ENCODE peak calls at places on chromosomes 6 and 20, in six cellular contexts. A is CD8-positive, alpha-beta T cell; O is fibroblast of lung; M is ovary; P is neuronal stem cell; D is gastrocnemius medialis. V is an unnamed sample.

GRCh38 chr6:164870175-164870574 is 439.2 kb downstream of the C6orf118 start:
- DNase-seq in A (no peak), O (peak), M (no peak), P (no peak), D (no peak), V (no peak)

GRCh38 chr6:132764370-132764769 is 6.7 kb upstream of the VNN2 start:
- DNase-seq in A (no peak), O (peak), M (no peak), P (no peak), D (no peak), V (peak)

GRCh38 chr6:20377623-20378265 is 23.9 kb upstream of the E2F3 start:
- DNase-seq in A (no peak), O (peak), M (no peak), P (no peak), D (no peak), V (peak)

GRCh38 chr20:63943007-63943807 is 13.0 kb downstream of the UCKL1 start:
- DNase-seq in A (no peak), O (no peak), M (no peak), P (no peak), D (no peak), V (no peak)

GRCh38 chr6:72825265-72825918 is 203.5 kb downstream of the KCNQ5 start:
- DNase-seq in A (no peak), O (peak), M (no peak), P (no peak), D (no peak), V (no peak)

GRCh38 chr6:151389640-151390275 is 1.6 kb downstream of the ZBTB2 start:
- DNase-seq in A (no peak), O (peak), M (peak), P (no peak), D (peak), V (peak)

GRCh38 chr6:158285321-158285960 is 26.8 kb upstream of the TULP4 start:
- DNase-seq in A (no peak), O (peak), M (no peak), P (peak), D (no peak), V (peak)

GRCh38 chr6:12324741-12325140 is 34.6 kb downstream of the EDN1 start:
- DNase-seq in A (no peak), O (no peak), M (no peak), P (no peak), D (no peak), V (no peak)

GRCh38 chr20:4012631-4013030 is 2.7 kb downstream of the RNF24 start:
- DNase-seq in A (no peak), O (peak), M (no peak), P (no peak), D (no peak), V (no peak)

GRCh38 chr20:43750774-43751166 is 24.0 kb upstream of the GTSF1L start:
- DNase-seq in A (no peak), O (no peak), M (no peak), P (no peak), D (no peak), V (no peak)

GRCh38 chr6:56899311-56899710 is 55.6 kb upstream of the BEND6 start:
- DNase-seq in A (no peak), O (peak), M (no peak), P (no peak), D (no peak), V (no peak)

GRCh38 chr6:92329416-92329815 is 1089.9 kb downstream of the EPHA7 start:
- DNase-seq in A (no peak), O (peak), M (no peak), P (no peak), D (no peak), V (no peak)

GRCh38 chr6:46932526-46932925 is 10.8 kb upstream of the ADGRF5 start:
- DNase-seq in A (no peak), O (peak), M (no peak), P (no peak), D (no peak), V (no peak)

GRCh38 chr6:128164254-128164653 is 263.4 kb upstream of the THEMIS start:
- DNase-seq in A (no peak), O (no peak), M (no peak), P (no peak), D (no peak), V (no peak)

GRCh38 chr6:128158496-128158895 is 257.6 kb upstream of the THEMIS start:
- DNase-seq in A (no peak), O (peak), M (no peak), P (no peak), D (no peak), V (no peak)

GRCh38 chr6:128161263-128161662 is 260.4 kb upstream of the THEMIS start:
- DNase-seq in A (no peak), O (no peak), M (no peak), P (no peak), D (no peak), V (no peak)

GRCh38 chr6:128162423-128162822 is 261.6 kb upstream of the THEMIS start:
- DNase-seq in A (no peak), O (no peak), M (no peak), P (no peak), D (no peak), V (no peak)

GRCh38 chr6:128161839-128162238 is 261.0 kb upstream of the THEMIS start:
- DNase-seq in A (no peak), O (no peak), M (no peak), P (no peak), D (no peak), V (no peak)
- H3K4me3 ChIP-seq in A (no peak), O (no peak), M (no peak), P (no peak), D (no peak), V (no peak)

GRCh38 chr6:2259574-2259973 is 14.2 kb upstream of the GMDS start:
- DNase-seq in A (no peak), O (no peak), M (no peak), P (no peak), D (no peak), V (no peak)
- H3K4me3 ChIP-seq in A (no peak), O (no peak), M (no peak), P (no peak), D (no peak), V (no peak)

GRCh38 chr6:84776392-84776791 is 12.0 kb upstream of the TBX18 start:
- DNase-seq in A (no peak), O (no peak), M (no peak), P (no peak), D (no peak), V (no peak)

GRCh38 chr6:84773431-84774173 is 9.2 kb upstream of the TBX18 start:
- DNase-seq in A (no peak), O (no peak), M (no peak), P (peak), D (no peak), V (no peak)

GRCh38 chr6:84773133-84773430 is 8.7 kb upstream of the TBX18 start:
- DNase-seq in A (no peak), O (no peak), M (no peak), P (peak), D (no peak), V (no peak)

GRCh38 chr6:84772428-84773132 is 8.2 kb upstream of the TBX18 start:
- DNase-seq in A (no peak), O (no peak), M (no peak), P (no peak), D (no peak), V (no peak)

DNA sequence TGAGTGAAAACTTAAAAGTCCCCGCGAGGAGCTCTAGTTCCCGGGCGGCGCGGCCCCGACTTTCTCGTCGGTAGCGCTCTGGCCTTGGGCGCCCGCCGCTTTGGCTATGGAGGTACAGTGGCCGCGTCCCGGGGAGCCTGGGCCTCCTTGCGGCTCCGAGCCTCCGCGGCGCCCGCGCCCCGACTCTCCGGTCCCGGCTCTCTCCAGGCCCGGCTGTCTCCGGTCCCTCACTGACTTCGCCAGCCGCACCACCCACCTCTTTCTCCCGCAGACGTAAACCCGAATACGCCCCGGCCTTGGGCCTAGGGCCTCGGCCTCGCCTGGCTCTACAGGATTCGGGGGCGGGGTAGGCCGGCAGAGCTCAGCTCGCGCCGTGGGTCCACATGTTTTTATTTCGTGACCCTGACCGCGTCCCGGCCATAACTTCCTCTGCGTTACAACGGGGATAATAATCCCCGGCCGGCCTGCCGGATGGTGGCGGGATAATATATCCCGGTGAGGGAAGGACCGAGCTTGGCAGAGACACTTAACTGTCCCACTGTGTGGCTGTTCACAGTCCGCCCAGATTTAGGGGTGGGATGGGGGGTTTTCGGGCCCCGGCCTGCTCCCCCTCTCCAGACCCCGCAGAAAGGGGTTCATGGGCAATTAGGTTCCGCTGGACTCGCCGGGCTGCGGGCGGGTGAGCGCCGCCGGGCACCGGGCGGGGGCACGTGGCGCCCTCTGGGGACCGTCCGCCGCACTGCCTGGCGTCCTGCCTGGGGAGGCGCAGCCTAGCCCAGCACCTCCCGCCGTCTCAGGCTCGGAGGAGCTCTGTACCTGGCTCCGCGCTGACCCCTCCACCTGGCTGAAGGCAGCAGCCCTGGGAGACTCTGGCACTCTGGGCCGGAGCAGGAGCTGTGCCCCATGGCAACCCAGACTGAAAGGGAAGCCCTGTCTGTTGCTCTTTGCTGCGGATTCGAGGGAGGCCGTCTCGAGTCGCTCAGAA is 10.1 kb upstream of the TBX18 start:
- DNase-seq in A (no peak), O (no peak), M (peak), P (peak), D (peak), V (peak)
- H3K4me3 ChIP-seq in A (no peak), O (peak), M (peak), P (peak), D (peak), V (peak)

DNA sequence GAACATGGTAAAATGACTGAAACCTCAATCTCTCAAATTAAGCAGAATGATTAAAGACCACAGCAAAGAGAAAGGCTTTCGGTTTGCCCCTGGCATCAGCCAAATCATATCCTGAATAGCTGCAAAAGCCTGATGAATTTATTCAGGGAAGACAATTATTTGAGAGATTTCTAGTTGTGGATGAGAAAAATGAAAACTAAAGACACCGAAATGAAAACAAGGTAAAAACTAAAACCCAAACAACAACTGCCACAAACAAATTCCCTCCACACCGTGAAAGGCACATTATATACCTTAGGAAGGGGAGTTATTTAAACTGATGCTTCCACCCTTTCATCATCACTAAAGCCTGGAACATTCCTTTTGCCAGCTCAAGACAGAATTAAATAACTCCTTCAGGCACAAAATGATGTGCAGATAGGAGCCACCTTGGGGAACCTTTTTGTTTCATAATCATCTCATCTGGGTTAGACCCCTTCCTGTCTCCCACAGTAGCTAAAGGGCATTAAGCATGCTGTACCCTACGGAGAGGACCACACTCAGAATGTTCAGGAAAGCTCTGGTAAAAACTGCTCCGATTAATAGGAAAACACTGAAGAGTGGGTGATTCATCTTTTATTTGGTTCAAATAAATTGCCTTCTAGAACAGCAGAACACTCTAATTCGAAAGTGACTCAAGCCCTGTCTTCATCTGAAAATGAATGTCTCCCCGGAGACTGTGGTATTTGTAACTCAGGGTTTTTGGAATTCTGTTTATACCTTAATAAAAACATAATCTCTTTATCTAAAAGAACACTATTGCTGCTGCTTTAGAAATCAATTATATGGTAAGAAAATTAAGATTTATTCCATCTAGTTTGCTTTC is 9.1 kb upstream of the ANKRD60 start:
- DNase-seq in A (no peak), O (peak), M (no peak), P (no peak), D (no peak), V (no peak)
- H3K4me3 ChIP-seq in A (no peak), O (no peak), M (no peak), P (no peak), D (no peak), V (peak)

GRCh38 chr6:137818440-137818839 is 48.6 kb upstream of the TNFAIP3 start:
- DNase-seq in A (no peak), O (no peak), M (no peak), P (no peak), D (no peak), V (no peak)

GRCh38 chr6:137820425-137820824 is 46.6 kb upstream of the TNFAIP3 start:
- DNase-seq in A (no peak), O (no peak), M (no peak), P (no peak), D (no peak), V (no peak)

GRCh38 chr6:137821486-137821885 is 45.6 kb upstream of the TNFAIP3 start:
- DNase-seq in A (no peak), O (no peak), M (no peak), P (no peak), D (no peak), V (no peak)

GRCh38 chr6:137820952-137821351 is 46.1 kb upstream of the TNFAIP3 start:
- DNase-seq in A (no peak), O (no peak), M (no peak), P (no peak), D (no peak), V (no peak)

GRCh38 chr6:137819740-137820139 is 47.3 kb upstream of the TNFAIP3 start:
- DNase-seq in A (peak), O (no peak), M (no peak), P (no peak), D (no peak), V (no peak)
- H3K4me3 ChIP-seq in A (no peak), O (no peak), M (no peak), P (no peak), D (no peak), V (no peak)

GRCh38 chr6:131199568-131200272 is 64.5 kb downstream of the AKAP7 start:
- DNase-seq in A (peak), O (peak), M (no peak), P (peak), D (no peak), V (no peak)
- H3K4me3 ChIP-seq in A (peak), O (no peak), M (no peak), P (no peak), D (no peak), V (no peak)

GRCh38 chr20:49981218-49982071 is 1.3 kb upstream of the SNAI1 start:
- DNase-seq in A (no peak), O (no peak), M (no peak), P (no peak), D (no peak), V (no peak)

GRCh38 chr20:49978685-49979029 is 4.1 kb upstream of the SNAI1 start:
- DNase-seq in A (no peak), O (no peak), M (no peak), P (no peak), D (no peak), V (no peak)

GRCh38 chr20:49980140-49981008 is 2.4 kb upstream of the SNAI1 start:
- DNase-seq in A (no peak), O (no peak), M (no peak), P (no peak), D (no peak), V (no peak)

GRCh38 chr20:49976542-49976941 is 6.2 kb upstream of the SNAI1 start:
- DNase-seq in A (no peak), O (peak), M (no peak), P (no peak), D (no peak), V (no peak)

GRCh38 chr20:49979030-49979832 is 3.5 kb upstream of the SNAI1 start:
- DNase-seq in A (peak), O (peak), M (peak), P (peak), D (no peak), V (peak)
- H3K4me3 ChIP-seq in A (peak), O (peak), M (peak), P (peak), D (peak), V (peak)

GRCh38 chr6:28682542-28682941 is 156.9 kb downstream of the GPX5 start:
- DNase-seq in A (no peak), O (no peak), M (no peak), P (no peak), D (no peak), V (no peak)
- H3K4me3 ChIP-seq in A (no peak), O (no peak), M (no peak), P (no peak), D (no peak), V (no peak)

DNA sequence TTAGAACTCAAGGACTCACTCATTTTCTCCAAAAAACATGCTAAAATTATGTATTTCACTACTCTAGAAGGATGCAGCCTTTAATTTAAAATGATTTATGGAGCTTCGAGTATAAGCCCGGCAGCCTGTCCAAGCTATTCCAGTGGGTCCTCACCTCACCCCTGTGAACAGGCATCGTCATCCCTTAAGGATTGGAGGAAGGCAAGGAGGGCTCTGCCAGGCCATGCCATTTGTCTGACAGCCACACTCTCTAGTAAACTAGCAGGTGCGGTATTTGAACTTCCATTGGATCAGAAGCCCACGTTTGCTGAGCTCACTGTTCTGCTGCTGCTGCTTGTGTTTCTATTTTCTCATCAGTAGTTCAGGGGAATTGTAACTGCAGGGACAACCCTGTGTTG is 39.8 kb upstream of the NAA20 start:
- DNase-seq in A (no peak), O (peak), M (no peak), P (no peak), D (no peak), V (no peak)
- H3K4me3 ChIP-seq in A (no peak), O (peak), M (peak), P (no peak), D (peak), V (peak)

V was measured in dorsolateral prefrontal cortex.